ENCODE peak calls at places on chromosomes 1 and 21, in four cellular contexts. L is esophagus squamous epithelium, F is GM12878, B is gastrocnemius medialis. U is an unnamed sample. For H3K4me1, the result is how much of the 10 kb centered on the place peaks cover.

GRCh38 chr1:228809621-228810313 is 74.5 kb downstream of the RHOU start:
- DNase-seq in F (no peak), L (no peak), B (no peak), U (no peak)

GRCh38 chr1:224517171-224517570 is 82.6 kb upstream of the WDR26 start:
- DNase-seq in F (no peak), B (no peak), L (no peak), U (no peak)

GRCh38 chr1:164953095-164953494 is 394.1 kb downstream of the PBX1 start:
- DNase-seq in B (no peak), L (no peak), F (no peak), U (no peak)

GRCh38 chr21:45319461-45320211 is 31.9 kb upstream of the POFUT2 start:
- DNase-seq in F (no peak), B (peak), L (no peak), U (peak)

GRCh38 chr1:17595602-17595925 is 56.1 kb downstream of the ARHGEF10L start:
- DNase-seq in F (no peak), B (no peak), L (no peak), U (no peak)

GRCh38 chr1:16014509-16015482 is 3.0 kb downstream of the HSPB7 start:
- DNase-seq in L (no peak), F (no peak), B (peak), U (no peak)

GRCh38 chr1:234975122-234975940 is 153.3 kb downstream of the TOMM20 start:
- DNase-seq in B (no peak), L (no peak), F (no peak), U (no peak)

GRCh38 chr21:35378881-35379280 is 329.8 kb upstream of the RUNX1 start:
- DNase-seq in B (no peak), L (no peak), F (no peak), U (no peak)

GRCh38 chr1:88867743-88868521 is 23.4 kb downstream of the GTF2B start:
- DNase-seq in L (no peak), F (no peak), B (no peak), U (no peak)

GRCh38 chr1:163772266-163772665 is 450.5 kb downstream of the NUF2 start:
- DNase-seq in F (no peak), L (no peak), B (no peak), U (no peak)

GRCh38 chr1:86872086-86872485 is 41.8 kb downstream of the SELENOF start:
- DNase-seq in B (no peak), L (no peak), F (no peak), U (no peak)

GRCh38 chr21:45126085-45126687 is 51.8 kb downstream of the ADARB1 start:
- DNase-seq in B (peak), F (no peak), L (no peak), U (no peak)

GRCh38 chr1:205775717-205776056 is 405 bp upstream of the RAB29 start:
- DNase-seq in L (no peak), B (no peak), F (no peak), U (no peak)

GRCh38 chr1:230121950-230122349 is 54.9 kb downstream of the GALNT2 start:
- DNase-seq in B (no peak), L (no peak), F (no peak), U (no peak)

GRCh38 chr1:93964777-93965200 is 55.6 kb upstream of the GCLM start:
- DNase-seq in B (no peak), F (peak), L (no peak), U (no peak)

GRCh38 chr1:62082456-62083363 is 111.9 kb upstream of the L1TD1 start:
- DNase-seq in L (no peak), F (no peak), B (no peak), U (no peak)

GRCh38 chr21:26717146-26717739 is 128.0 kb downstream of the ADAMTS1 start:
- DNase-seq in L (no peak), B (no peak), F (no peak), U (no peak)

GRCh38 chr1:160637065-160637464 is 9.8 kb downstream of the SLAMF1 start:
- DNase-seq in L (no peak), B (no peak), F (no peak), U (no peak)

GRCh38 chr1:157993179-157994080 is at the start of gene KIRREL1:
- DNase-seq in F (no peak), L (no peak), B (no peak), U (no peak)

GRCh38 chr1:168637350-168637991 is 61.1 kb downstream of the XCL1 start:
- DNase-seq in L (no peak), F (no peak), B (peak), U (no peak)

GRCh38 chr1:153801786-153802697 is 26.8 kb downstream of the SLC27A3 start:
- DNase-seq in F (no peak), L (no peak), B (no peak), U (no peak)

GRCh38 chr1:96633695-96634094 is 87.9 kb upstream of the PTBP2 start:
- DNase-seq in F (no peak), L (no peak), B (no peak), U (no peak)

GRCh38 chr1:90919900-90920299 is 101.9 kb downstream of the ZNF644 start:
- DNase-seq in L (no peak), B (no peak), F (no peak), U (no peak)

GRCh38 chr1:39269349-39269748 is 64.9 kb downstream of the MACF1 start:
- DNase-seq in B (no peak), F (no peak), L (no peak), U (no peak)

GRCh38 chr1:39268112-39268581 is 63.7 kb downstream of the MACF1 start:
- DNase-seq in B (peak), F (no peak), L (no peak), U (peak)

GRCh38 chr1:39268906-39269305 is 64.4 kb downstream of the MACF1 start:
- DNase-seq in L (no peak), F (no peak), B (no peak), U (no peak)

GRCh38 chr1:39266792-39267191 is 62.3 kb downstream of the MACF1 start:
- DNase-seq in L (no peak), B (no peak), F (no peak), U (no peak)

GRCh38 chr1:39266269-39266668 is 61.8 kb downstream of the MACF1 start:
- DNase-seq in L (no peak), F (no peak), B (no peak), U (no peak)
- TF ChIP-seq CTCF in L (no peak), F (no peak), B (no peak), U (no peak)

GRCh38 chr1:25567710-25568089 is 24.3 kb downstream of the LDLRAP1 start:
- DNase-seq in F (no peak), L (no peak), B (peak), U (no peak)
- H3K4me1 ChIP-seq in F (under half), L (under half), B (under half), U (under half)

GRCh38 chr1:37294514-37294913 is 179.9 kb upstream of the ZC3H12A start:
- DNase-seq in F (no peak), B (no peak), L (no peak), U (no peak)
- H3K4me3 ChIP-seq in F (no peak), B (no peak), L (no peak), U (no peak)

GRCh38 chr1:156282479-156283222 is at the start of gene SMG5:
- DNase-seq in F (peak), B (peak), L (peak), U (peak)
- TF ChIP-seq CTCF in F (no peak), B (no peak), L (peak), U (no peak)

GRCh38 chr1:225942574-225942973 is 1.6 kb upstream of the LEFTY2 start:
- DNase-seq in F (peak), B (no peak), L (no peak), U (no peak)
- H3K4me1 ChIP-seq in F (under half), B (under half), L (under half), U (under half)

GRCh38 chr1:213985181-213986019 is 2.4 kb upstream of the PROX1 start:
- DNase-seq in L (no peak), B (no peak), F (no peak), U (no peak)
- H3K4me3 ChIP-seq in L (peak), B (peak), F (no peak), U (peak)

GRCh38 chr1:188599313-188599712 is 1770.6 kb downstream of the PLA2G4A start:
- DNase-seq in F (no peak), B (no peak), L (no peak), U (no peak)

GRCh38 chr1:188590641-188591040 is 1761.9 kb downstream of the PLA2G4A start:
- DNase-seq in L (no peak), F (no peak), B (no peak), U (no peak)

DNA sequence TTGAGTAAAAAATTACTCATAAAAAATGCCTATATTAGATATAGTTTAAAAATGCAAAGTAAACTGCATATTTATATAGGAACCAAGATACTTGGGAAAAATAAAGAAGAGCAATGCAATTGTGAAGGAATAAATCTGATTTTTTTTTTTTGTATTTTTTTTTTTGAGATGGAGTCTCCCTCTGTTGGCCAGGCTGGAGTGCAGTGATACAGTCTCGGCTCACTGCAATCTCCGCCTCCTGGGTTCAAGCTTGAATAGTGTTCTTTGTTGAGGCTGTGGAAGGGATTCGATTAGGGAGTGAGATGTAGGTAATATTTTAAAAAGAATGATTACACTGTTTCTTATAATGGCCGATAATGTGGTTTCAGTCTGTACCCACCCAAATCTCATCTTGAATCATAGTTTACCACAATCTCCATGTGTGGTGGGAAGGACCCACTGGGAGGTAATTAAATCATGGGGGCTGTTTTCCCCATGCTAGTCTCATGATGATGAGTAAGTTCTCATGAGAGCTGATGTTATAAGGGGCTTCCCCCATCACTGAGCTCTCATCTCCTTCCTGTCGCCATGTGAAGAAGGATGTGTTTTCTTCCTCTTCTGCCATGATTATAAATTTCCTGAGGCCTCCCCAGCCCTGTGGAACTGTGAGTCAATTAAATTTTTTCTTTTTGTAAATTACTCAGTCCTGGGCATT is 1765.9 kb downstream of the PLA2G4A start:
- DNase-seq in F (no peak), B (no peak), L (no peak), U (no peak)
- TF ChIP-seq CTCF in F (no peak), B (no peak), L (no peak), U (no peak)

DNA sequence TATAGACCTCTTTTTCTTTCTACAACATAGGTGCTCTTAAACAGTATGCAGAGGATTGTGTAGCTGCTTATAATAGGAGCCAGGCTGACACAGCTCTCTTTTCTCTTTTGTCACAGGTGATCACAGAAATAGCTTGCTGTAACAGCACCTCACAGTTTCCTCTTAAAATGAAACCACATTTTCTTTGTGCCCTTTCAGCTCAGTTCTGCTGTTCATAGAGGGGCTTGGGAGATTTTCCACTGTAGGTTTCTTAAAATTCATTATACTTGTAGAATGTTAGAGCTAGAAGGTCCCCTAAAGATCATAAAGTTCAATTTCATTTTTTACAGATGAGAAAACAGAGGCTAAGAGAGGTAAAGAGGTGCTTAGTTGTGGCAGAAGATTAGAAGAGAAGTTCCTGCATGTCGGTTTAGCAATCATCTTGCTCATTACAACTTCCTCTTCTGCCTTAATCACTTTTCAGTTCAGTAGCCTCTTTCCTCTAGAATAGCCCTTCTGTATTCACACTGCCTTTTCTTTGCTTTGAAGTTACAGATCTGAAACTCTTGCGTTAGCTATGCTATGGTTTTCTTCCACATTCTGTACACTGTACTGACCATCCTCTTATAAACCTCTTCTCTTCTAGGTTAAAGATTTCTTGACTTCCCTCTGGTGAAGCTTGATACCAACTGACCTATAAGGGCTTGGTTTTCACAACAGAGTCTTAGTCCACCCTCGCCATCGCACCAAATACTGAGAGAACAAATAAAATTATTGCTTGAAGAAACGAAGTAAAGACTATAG is 35.1 kb downstream of the C21orf91 start:
- DNase-seq in L (no peak), F (peak), B (no peak), U (no peak)
- H3K4me1 ChIP-seq in L (under half), F (half or more), B (under half), U (under half)

GRCh38 chr1:65003316-65003664 is 36.9 kb upstream of the JAK1 start:
- DNase-seq in B (no peak), F (no peak), L (no peak), U (no peak)
- H3K4me3 ChIP-seq in B (peak), F (no peak), L (peak), U (peak)

DNA sequence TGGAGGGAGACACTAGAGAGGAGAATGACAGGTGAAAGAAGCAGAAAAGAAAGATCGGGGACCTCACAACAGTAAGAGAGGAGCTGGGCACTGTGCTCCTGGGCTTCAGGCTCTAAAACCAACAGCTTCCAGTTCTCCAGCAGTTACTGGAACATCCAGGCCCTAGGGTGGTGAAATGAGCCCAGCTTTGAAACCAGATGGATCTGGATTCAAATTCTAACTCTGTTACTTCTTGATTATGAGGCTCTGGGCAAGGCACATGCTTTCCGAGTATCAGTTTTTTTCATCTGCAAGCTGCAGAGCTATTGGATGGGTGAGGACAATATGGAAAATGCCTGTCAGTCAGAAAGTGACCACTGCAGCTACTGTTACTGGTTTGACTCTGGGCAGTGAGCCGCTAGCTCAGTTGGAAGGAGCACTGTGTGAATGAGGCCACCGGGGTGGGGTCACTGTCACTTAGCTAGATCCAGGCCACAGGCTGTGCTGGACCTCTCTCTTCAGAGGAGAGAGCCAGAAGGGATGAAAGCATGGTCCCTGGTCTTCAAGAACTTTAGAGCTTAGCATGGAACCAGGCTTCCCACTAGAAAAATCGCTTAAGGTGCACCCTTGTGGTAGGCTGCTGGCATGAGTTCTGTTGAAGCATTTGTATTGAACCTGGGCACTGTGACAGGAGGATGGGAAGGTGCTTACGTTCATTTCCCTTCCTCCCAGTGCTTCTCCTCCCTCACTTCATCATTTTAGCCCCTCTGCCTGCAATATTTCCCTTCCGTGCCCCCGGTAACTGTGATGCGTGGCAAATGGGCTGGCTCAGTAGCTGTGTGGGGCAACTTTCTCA is 12.2 kb downstream of the PLEKHO1 start:
- DNase-seq in B (no peak), L (no peak), F (no peak), U (no peak)
- TF ChIP-seq CTCF in B (no peak), L (no peak), F (peak), U (no peak)